ENCODE peak calls at places on chromosome 13, in seven cellular contexts. N is IMR-90, J is mesenchymal stem cell, C is mesendoderm, L is H9, F is H1, K is trophoblast cell. I is an unnamed sample.

GRCh38 chr13:64041296-64041695 is 2625.6 kb upstream of the PCDH20 start:
- DNase-seq in N (no peak), J (no peak), C (no peak), L (no peak), F (no peak), K (no peak), I (no peak)

GRCh38 chr13:113625965-113626661 is 31.9 kb downstream of the ATP4B start:
- DNase-seq in N (peak), J (peak), C (peak), L (no peak), F (no peak), K (peak), I (no peak)

GRCh38 chr13:104099750-104100149 is 1033.5 kb upstream of the SLC10A2 start:
- DNase-seq in N (no peak), J (no peak), C (no peak), L (no peak), F (no peak), K (no peak), I (no peak)

GRCh38 chr13:98672947-98673545 is 79.4 kb downstream of the SLC15A1 start:
- DNase-seq in N (peak), J (peak), C (peak), L (peak), F (peak), K (peak), I (peak)

GRCh38 chr13:23993439-23993980 is 96.2 kb upstream of the C1QTNF9B start:
- DNase-seq in N (peak), J (no peak), C (no peak), L (no peak), F (no peak), K (no peak), I (no peak)

GRCh38 chr13:99981115-99982020 is at the start of gene ZIC2:
- DNase-seq in N (no peak), J (no peak), C (peak), L (peak), F (no peak), K (peak), I (peak)

GRCh38 chr13:59960683-59961082 is 203.0 kb downstream of the DIAPH3 start:
- DNase-seq in N (no peak), J (no peak), C (no peak), L (no peak), F (no peak), K (no peak), I (no peak)

GRCh38 chr13:73661066-73661465 is 473.1 kb downstream of the KLF12 start:
- DNase-seq in N (no peak), J (no peak), C (no peak), L (no peak), F (no peak), K (no peak), I (no peak)

GRCh38 chr13:38758278-38758677 is 71.4 kb downstream of the FREM2 start:
- DNase-seq in N (no peak), J (no peak), C (peak), L (no peak), F (no peak), K (no peak), I (no peak)

GRCh38 chr13:25784119-25784518 is 267.7 kb downstream of the SHISA2 start:
- DNase-seq in N (no peak), J (no peak), C (no peak), L (no peak), F (no peak), K (no peak), I (no peak)

GRCh38 chr13:102680842-102681725 is 13.8 kb downstream of the METTL21C start:
- DNase-seq in N (peak), J (no peak), C (no peak), L (no peak), F (no peak), K (peak), I (no peak)

GRCh38 chr13:75934889-75935288 is 298.8 kb downstream of the LMO7 start:
- DNase-seq in N (peak), J (peak), C (no peak), L (no peak), F (no peak), K (no peak), I (no peak)

GRCh38 chr13:24680258-24680920 is at the start of gene ATP12A:
- DNase-seq in N (no peak), J (no peak), C (peak), L (peak), F (no peak), K (peak), I (peak)

GRCh38 chr13:75968103-75968838 is 332.1 kb downstream of the LMO7 start:
- DNase-seq in N (peak), J (peak), C (no peak), L (no peak), F (no peak), K (peak), I (no peak)

GRCh38 chr13:22800726-22801401 is 379.9 kb upstream of the SGCG start:
- DNase-seq in N (peak), J (no peak), C (no peak), L (no peak), F (no peak), K (peak), I (no peak)

GRCh38 chr13:77113496-77113895 is 86.5 kb upstream of the FBXL3 start:
- DNase-seq in N (no peak), J (peak), C (peak), L (no peak), F (no peak), K (no peak), I (no peak)

GRCh38 chr13:113209880-113210421 is 538 bp downstream of the CUL4A start:
- DNase-seq in N (peak), J (peak), C (peak), L (peak), F (no peak), K (peak), I (peak)

GRCh38 chr13:93771229-93771628 is 544.6 kb downstream of the GPC6 start:
- DNase-seq in N (no peak), J (no peak), C (no peak), L (no peak), F (no peak), K (no peak), I (peak)

GRCh38 chr13:101511161-101511560 is 58.7 kb downstream of the ITGBL1 start:
- DNase-seq in N (no peak), J (no peak), C (no peak), L (no peak), F (no peak), K (no peak), I (no peak)

GRCh38 chr13:51158365-51158764 is 47.3 kb upstream of the C13orf42 start:
- DNase-seq in N (no peak), J (no peak), C (peak), L (peak), F (no peak), K (no peak), I (no peak)

GRCh38 chr13:89514534-89515312 is 1832.8 kb upstream of the MIR17HG start:
- DNase-seq in N (peak), J (peak), C (peak), L (no peak), F (peak), K (no peak), I (peak)

GRCh38 chr13:48110930-48111721 is 16.2 kb upstream of the MED4 start:
- DNase-seq in N (no peak), J (no peak), C (peak), L (no peak), F (no peak), K (peak), I (no peak)
- H3K9ac ChIP-seq in N (no peak), J (no peak), C (no peak), L (no peak), F (no peak), K (no peak), I (no peak)

GRCh38 chr13:42876810-42877550 is 95.6 kb downstream of the FAM216B start:
- DNase-seq in N (peak), J (peak), C (peak), L (no peak), F (no peak), K (peak), I (no peak)
- H2BK120ac ChIP-seq in N (no peak), J (no peak), C (no peak), L (no peak), F (no peak), K (no peak), I (no peak)

DNA sequence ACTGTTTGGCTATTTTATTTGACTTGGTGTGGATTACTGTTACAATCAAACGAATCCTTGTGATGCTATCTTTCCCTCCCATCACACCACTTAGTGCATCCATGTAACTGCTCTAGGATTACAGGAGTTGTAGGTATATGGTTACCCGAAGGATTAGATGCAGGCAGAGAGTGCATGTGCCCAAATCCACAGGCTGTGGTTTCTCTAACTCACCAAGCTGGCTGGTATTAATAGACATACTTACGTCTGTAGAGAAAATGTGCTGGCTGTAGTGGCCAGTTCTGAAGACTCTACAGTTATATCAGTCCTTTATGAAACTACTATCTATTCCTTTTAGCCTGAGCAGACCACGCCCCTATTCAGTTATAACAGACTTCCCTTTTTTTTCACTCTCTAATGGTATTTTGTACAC is 1.1 kb upstream of the HMGB1 start:
- DNase-seq in N (peak), J (peak), C (peak), L (no peak), F (no peak), K (no peak), I (no peak)
- H3K9ac ChIP-seq in N (peak), J (peak), C (peak), L (peak), F (no peak), K (no peak), I (no peak)

DNA sequence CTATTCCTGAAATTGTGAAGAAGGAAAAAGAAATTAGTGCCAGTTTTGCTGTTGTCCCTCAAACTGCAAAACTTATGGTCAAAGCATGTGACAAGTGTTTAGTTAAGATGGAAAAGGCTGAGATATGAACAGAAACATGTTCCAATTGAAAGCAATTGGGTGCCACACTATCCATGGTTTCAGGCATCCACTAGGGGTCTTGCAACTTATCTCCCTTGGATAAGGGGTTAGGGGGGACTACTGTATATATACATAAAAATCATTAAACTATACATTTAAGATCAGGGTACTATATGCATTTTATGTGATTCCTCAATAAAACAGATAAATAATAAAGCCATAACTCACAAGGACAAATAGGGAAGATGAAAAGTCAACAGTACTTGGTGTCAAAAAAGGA is 8.3 kb downstream of the SPART start:
- DNase-seq in N (no peak), J (no peak), C (no peak), L (no peak), F (no peak), K (no peak), I (no peak)
- H2BK120ac ChIP-seq in N (no peak), J (no peak), C (no peak), L (no peak), F (no peak), K (no peak), I (no peak)

GRCh38 chr13:40334616-40335015 is 331.8 kb downstream of the FOXO1 start:
- DNase-seq in N (no peak), J (no peak), C (no peak), L (no peak), F (no peak), K (no peak), I (no peak)
- H3K9ac ChIP-seq in N (no peak), J (no peak), C (no peak), L (no peak), F (no peak), K (no peak), I (no peak)

GRCh38 chr13:28301839-28302238 is 163.5 kb downstream of the PAN3 start:
- DNase-seq in N (no peak), J (no peak), C (peak), L (no peak), F (no peak), K (no peak), I (no peak)
- H2BK120ac ChIP-seq in N (no peak), J (no peak), C (no peak), L (no peak), F (no peak), K (no peak), I (no peak)

DNA sequence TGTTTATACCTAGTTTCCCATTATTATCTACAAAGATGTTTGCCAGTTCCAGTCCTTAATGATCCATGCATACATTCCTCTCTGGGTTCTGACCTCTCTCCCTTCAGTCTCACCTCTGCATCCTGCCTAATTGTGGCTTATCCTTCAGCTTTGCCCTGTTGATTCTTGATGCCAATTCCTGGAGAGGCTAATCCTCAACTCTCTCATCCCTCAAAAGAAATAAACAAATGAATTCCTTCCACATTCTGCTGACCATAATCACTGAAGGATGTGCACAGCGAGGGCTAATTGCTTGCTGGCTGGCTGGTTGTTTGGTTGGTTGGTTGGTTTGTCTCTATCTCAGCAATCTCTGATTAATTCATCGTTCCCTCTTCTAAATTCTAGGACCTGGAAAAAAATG is 113.8 kb downstream of the IRS2 start:
- DNase-seq in N (peak), J (peak), C (no peak), L (no peak), F (no peak), K (no peak), I (peak)
- H3K9ac ChIP-seq in N (no peak), J (no peak), C (no peak), L (no peak), F (no peak), K (no peak), I (no peak)

GRCh38 chr13:97353927-97354326 is 80.0 kb upstream of the RAP2A start:
- DNase-seq in N (peak), J (no peak), C (no peak), L (no peak), F (no peak), K (peak), I (no peak)
- H2BK120ac ChIP-seq in N (no peak), J (no peak), C (no peak), L (no peak), F (no peak), K (no peak), I (no peak)

DNA sequence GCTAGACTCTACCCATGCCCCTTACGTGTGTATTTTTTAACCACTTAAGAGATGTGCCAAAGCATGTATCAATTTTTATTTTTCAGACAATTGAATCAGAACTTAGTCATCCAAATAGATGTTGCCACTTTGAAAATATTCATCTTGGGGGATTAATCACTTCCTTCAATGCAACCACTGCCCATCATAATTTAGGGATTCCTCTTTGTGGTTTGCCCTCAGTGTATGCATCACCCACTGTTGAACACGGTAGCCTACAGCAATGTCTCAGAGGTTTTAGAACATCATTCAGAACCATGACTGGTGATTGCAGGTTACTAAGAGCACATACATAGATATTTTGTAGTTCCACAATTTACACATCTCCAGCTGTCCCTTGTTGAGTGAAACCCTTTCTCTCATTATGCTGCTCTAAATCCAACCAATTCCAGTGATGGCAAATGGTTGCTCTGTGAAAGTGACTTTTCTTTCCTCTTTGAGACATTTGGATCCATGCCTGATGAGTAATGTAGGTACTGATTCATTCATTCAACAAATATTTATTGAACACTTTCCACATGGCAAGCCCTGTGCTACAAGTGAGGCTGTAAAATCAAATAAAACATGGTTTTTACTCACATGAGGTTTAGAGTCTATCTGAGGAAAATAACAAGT is 60.6 kb upstream of the SERP2 start:
- DNase-seq in N (peak), J (peak), C (no peak), L (no peak), F (no peak), K (peak), I (no peak)
- H3K9ac ChIP-seq in N (no peak), J (peak), C (no peak), L (no peak), F (no peak), K (no peak), I (no peak)